ENCODE peak calls at places on chromosome 9, in nine cellular contexts. One of them, this sample, is unnamed.

GRCh38 chr9:112535811-112536210 is 49.2 kb downstream of the KIAA1958 start:
- DNase-seq in adrenal gland: no peak
- DNase-seq in HCT116: no peak
- DNase-seq in testis: no peak
- DNase-seq in ovary: no peak
- DNase-seq in stomach: no peak
- DNase-seq in IMR-90: peak; percentile 56
- DNase-seq in heart left ventricle: no peak
- DNase-seq in sigmoid colon: no peak
- DNase-seq in this sample: no peak

GRCh38 chr9:126366366-126367011 is 39.9 kb downstream of the MVB12B start:
- DNase-seq in IMR-90: no peak
- DNase-seq in heart left ventricle: peak; percentile 50
- DNase-seq in adrenal gland: no peak
- DNase-seq in testis: no peak
- DNase-seq in HCT116: no peak
- DNase-seq in sigmoid colon: peak; percentile 78
- DNase-seq in stomach: no peak
- DNase-seq in ovary: no peak
- DNase-seq in this sample: no peak

GRCh38 chr9:71112866-71113265 is 8.6 kb downstream of the TRPM3 start:
- DNase-seq in ovary: no peak
- DNase-seq in heart left ventricle: no peak
- DNase-seq in IMR-90: no peak
- DNase-seq in adrenal gland: no peak
- DNase-seq in HCT116: no peak
- DNase-seq in stomach: no peak
- DNase-seq in testis: no peak
- DNase-seq in sigmoid colon: no peak
- DNase-seq in this sample: no peak

GRCh38 chr9:74803366-74804017 is 84.2 kb downstream of the TRPM6 start:
- DNase-seq in testis: no peak
- DNase-seq in stomach: no peak
- DNase-seq in HCT116: no peak
- DNase-seq in sigmoid colon: no peak
- DNase-seq in adrenal gland: no peak
- DNase-seq in IMR-90: no peak
- DNase-seq in heart left ventricle: no peak
- DNase-seq in ovary: no peak
- DNase-seq in this sample: no peak

GRCh38 chr9:93126825-93127368 is 7.2 kb downstream of the NINJ1 start:
- DNase-seq in testis: peak; percentile 55
- DNase-seq in HCT116: no peak
- DNase-seq in heart left ventricle: no peak
- DNase-seq in adrenal gland: peak; percentile 76
- DNase-seq in sigmoid colon: peak; percentile 86
- DNase-seq in IMR-90: no peak
- DNase-seq in ovary: no peak
- DNase-seq in stomach: no peak
- DNase-seq in this sample: peak; percentile 42

GRCh38 chr9:131954299-131954698 is 125.4 kb downstream of the MED27 start:
- DNase-seq in stomach: no peak
- DNase-seq in ovary: no peak
- DNase-seq in HCT116: peak; percentile 3
- DNase-seq in adrenal gland: no peak
- DNase-seq in sigmoid colon: no peak
- DNase-seq in heart left ventricle: no peak
- DNase-seq in IMR-90: no peak
- DNase-seq in testis: no peak
- DNase-seq in this sample: no peak

GRCh38 chr9:100426194-100426531 is 780 bp upstream of the MSANTD3 start:
- DNase-seq in sigmoid colon: no peak
- DNase-seq in IMR-90: no peak
- DNase-seq in ovary: no peak
- DNase-seq in heart left ventricle: no peak
- DNase-seq in testis: no peak
- DNase-seq in adrenal gland: no peak
- DNase-seq in stomach: no peak
- DNase-seq in HCT116: no peak
- DNase-seq in this sample: no peak

GRCh38 chr9:86054695-86055094 is 44.7 kb downstream of the GOLM1 start:
- DNase-seq in adrenal gland: no peak
- DNase-seq in sigmoid colon: no peak
- DNase-seq in IMR-90: no peak
- DNase-seq in testis: no peak
- DNase-seq in stomach: no peak
- DNase-seq in HCT116: no peak
- DNase-seq in heart left ventricle: no peak
- DNase-seq in ovary: no peak
- DNase-seq in this sample: no peak

GRCh38 chr9:123697686-123698085 is 232.2 kb downstream of the DENND1A start:
- DNase-seq in testis: no peak
- DNase-seq in heart left ventricle: no peak
- DNase-seq in ovary: no peak
- DNase-seq in HCT116: no peak
- DNase-seq in sigmoid colon: no peak
- DNase-seq in stomach: no peak
- DNase-seq in IMR-90: no peak
- DNase-seq in adrenal gland: no peak
- DNase-seq in this sample: no peak

GRCh38 chr9:5557606-5558587 is 47.6 kb downstream of the PDCD1LG2 start:
- DNase-seq in adrenal gland: no peak
- DNase-seq in testis: no peak
- DNase-seq in ovary: no peak
- DNase-seq in IMR-90: no peak
- DNase-seq in sigmoid colon: no peak
- DNase-seq in heart left ventricle: peak; percentile 44
- DNase-seq in stomach: no peak
- DNase-seq in HCT116: no peak
- DNase-seq in this sample: no peak

GRCh38 chr9:101369286-101369685 is 15.5 kb downstream of the BAAT start:
- DNase-seq in ovary: no peak
- DNase-seq in IMR-90: peak; percentile 5
- DNase-seq in testis: no peak
- DNase-seq in adrenal gland: no peak
- DNase-seq in sigmoid colon: no peak
- DNase-seq in HCT116: no peak
- DNase-seq in heart left ventricle: no peak
- DNase-seq in stomach: no peak
- DNase-seq in this sample: no peak

GRCh38 chr9:104780796-104781395 is 17.0 kb downstream of the NIPSNAP3B start:
- DNase-seq in adrenal gland: no peak
- DNase-seq in stomach: no peak
- DNase-seq in heart left ventricle: no peak
- DNase-seq in testis: no peak
- DNase-seq in sigmoid colon: no peak
- DNase-seq in IMR-90: peak; percentile 32
- DNase-seq in HCT116: peak; percentile 16
- DNase-seq in ovary: no peak
- DNase-seq in this sample: no peak

DNA sequence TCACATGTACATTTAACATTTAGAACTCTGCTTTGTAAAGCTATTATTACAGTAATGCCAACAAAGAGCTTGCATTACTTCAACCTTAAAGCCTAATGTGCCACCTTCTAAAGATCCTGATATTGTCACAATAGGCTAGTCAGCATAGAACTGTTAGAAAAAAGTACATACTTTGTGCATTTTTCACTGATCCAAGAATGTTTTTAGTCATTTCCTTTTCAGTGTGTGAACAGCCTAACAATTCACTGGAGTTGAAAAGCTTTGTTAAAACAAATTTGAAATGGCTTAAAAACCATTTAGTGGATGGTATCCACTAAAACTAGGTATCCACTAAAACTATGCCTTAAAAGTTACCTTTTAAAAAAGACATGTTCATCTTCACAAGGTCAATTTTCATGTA is 4.5 kb downstream of the RPS6 start:
- DNase-seq in stomach: no peak
- DNase-seq in ovary: no peak
- DNase-seq in IMR-90: peak; percentile 58
- DNase-seq in testis: no peak
- DNase-seq in adrenal gland: no peak
- DNase-seq in heart left ventricle: no peak
- DNase-seq in sigmoid colon: no peak
- DNase-seq in HCT116: no peak
- DNase-seq in this sample: no peak
- TF ChIP-seq POLR2A in stomach: no peak
- TF ChIP-seq POLR2A in ovary: no peak
- TF ChIP-seq POLR2A in IMR-90: no peak
- TF ChIP-seq POLR2A in testis: no peak
- TF ChIP-seq POLR2A in adrenal gland: no peak
- TF ChIP-seq POLR2A in heart left ventricle: no peak
- TF ChIP-seq POLR2A in sigmoid colon: no peak
- TF ChIP-seq POLR2A in HCT116: no peak
- TF ChIP-seq POLR2A in this sample: no peak

GRCh38 chr9:115414561-115414960 is 296.6 kb upstream of the TNC start:
- DNase-seq in ovary: no peak
- DNase-seq in HCT116: no peak
- DNase-seq in sigmoid colon: no peak
- DNase-seq in heart left ventricle: no peak
- DNase-seq in adrenal gland: no peak
- DNase-seq in IMR-90: no peak
- DNase-seq in testis: no peak
- DNase-seq in stomach: no peak
- DNase-seq in this sample: no peak
- H3K36me3 ChIP-seq in ovary: no peaks in the 10 kb centered on the region
- H3K36me3 ChIP-seq in HCT116: no peaks in the 10 kb centered on the region
- H3K36me3 ChIP-seq in sigmoid colon: no peaks in the 10 kb centered on the region
- H3K36me3 ChIP-seq in heart left ventricle: no peaks in the 10 kb centered on the region
- H3K36me3 ChIP-seq in adrenal gland: no peaks in the 10 kb centered on the region
- H3K36me3 ChIP-seq in IMR-90: no peaks in the 10 kb centered on the region
- H3K36me3 ChIP-seq in testis: no peaks in the 10 kb centered on the region
- H3K36me3 ChIP-seq in stomach: no peaks in the 10 kb centered on the region
- H3K36me3 ChIP-seq in this sample: no peaks in the 10 kb centered on the region

GRCh38 chr9:130166399-130166798 is 5.8 kb upstream of the NCS1 start:
- DNase-seq in HCT116: no peak
- DNase-seq in sigmoid colon: no peak
- DNase-seq in stomach: no peak
- DNase-seq in IMR-90: no peak
- DNase-seq in heart left ventricle: no peak
- DNase-seq in adrenal gland: no peak
- DNase-seq in testis: no peak
- DNase-seq in ovary: no peak
- DNase-seq in this sample: no peak

GRCh38 chr9:130171226-130172148 is 717 bp upstream of the NCS1 start:
- DNase-seq in sigmoid colon: peak; percentile 71
- DNase-seq in heart left ventricle: no peak
- DNase-seq in stomach: no peak
- DNase-seq in IMR-90: no peak
- DNase-seq in HCT116: no peak
- DNase-seq in testis: no peak
- DNase-seq in adrenal gland: no peak
- DNase-seq in ovary: no peak
- DNase-seq in this sample: no peak

GRCh38 chr9:130172161-130172857 is at the start of gene NCS1:
- DNase-seq in stomach: peak; percentile 76
- DNase-seq in heart left ventricle: peak; percentile 72
- DNase-seq in adrenal gland: peak; percentile 85
- DNase-seq in sigmoid colon: peak; percentile 93
- DNase-seq in testis: peak; percentile 73
- DNase-seq in IMR-90: peak; percentile 61
- DNase-seq in ovary: peak; percentile 84
- DNase-seq in HCT116: peak; percentile 21
- DNase-seq in this sample: peak; percentile 21

GRCh38 chr9:130165579-130165978 is 6.6 kb upstream of the NCS1 start:
- DNase-seq in ovary: no peak
- DNase-seq in HCT116: no peak
- DNase-seq in testis: no peak
- DNase-seq in IMR-90: no peak
- DNase-seq in sigmoid colon: no peak
- DNase-seq in heart left ventricle: no peak
- DNase-seq in adrenal gland: no peak
- DNase-seq in stomach: no peak
- DNase-seq in this sample: no peak

DNA sequence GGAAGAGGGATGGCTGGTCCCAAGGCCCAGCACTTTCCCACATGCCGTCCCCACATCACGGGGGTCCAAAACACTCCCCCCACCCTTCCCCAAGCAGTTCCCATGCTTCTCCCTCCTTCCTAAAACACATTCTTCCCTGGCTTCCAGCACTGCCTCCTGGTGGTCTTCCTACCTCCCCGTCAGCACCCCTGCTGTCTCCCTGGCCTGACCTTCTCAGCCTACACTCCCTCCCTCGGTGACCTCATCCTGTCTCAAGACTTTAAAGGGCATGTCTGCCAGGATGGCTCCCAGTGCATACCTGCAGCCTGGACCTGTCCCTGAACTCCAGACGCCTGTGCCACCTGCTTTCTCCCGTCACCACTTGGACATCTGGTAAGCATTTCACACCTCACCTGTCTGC is 4.3 kb upstream of the NCS1 start:
- DNase-seq in HCT116: no peak
- DNase-seq in adrenal gland: no peak
- DNase-seq in heart left ventricle: no peak
- DNase-seq in sigmoid colon: no peak
- DNase-seq in IMR-90: no peak
- DNase-seq in stomach: no peak
- DNase-seq in ovary: no peak
- DNase-seq in testis: no peak
- DNase-seq in this sample: no peak
- TF ChIP-seq CTCF in HCT116: no peak
- TF ChIP-seq CTCF in adrenal gland: no peak
- TF ChIP-seq CTCF in heart left ventricle: no peak
- TF ChIP-seq CTCF in sigmoid colon: no peak
- TF ChIP-seq CTCF in IMR-90: no peak
- TF ChIP-seq CTCF in stomach: no peak
- TF ChIP-seq CTCF in ovary: no peak
- TF ChIP-seq CTCF in testis: no peak
- TF ChIP-seq CTCF in this sample: no peak

DNA sequence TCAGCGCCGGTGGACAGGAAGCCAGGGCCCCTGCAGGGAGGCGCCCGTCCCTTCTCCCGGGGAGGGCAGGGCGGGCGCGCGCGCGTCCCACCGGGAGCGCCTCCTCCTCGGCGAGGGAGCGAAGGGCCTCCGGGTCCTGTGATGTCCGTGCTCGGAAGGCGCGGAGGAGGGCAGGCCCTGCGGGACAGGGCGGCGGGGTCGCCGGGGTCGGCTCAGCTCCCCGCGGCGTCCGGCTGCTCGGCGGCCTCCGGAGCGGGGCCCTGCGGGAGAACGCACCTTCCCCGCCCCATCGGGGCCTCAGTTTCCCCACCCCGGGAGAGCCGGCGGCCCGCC is 328 bp downstream of the EXD3 start:
- DNase-seq in stomach: no peak
- DNase-seq in adrenal gland: no peak
- DNase-seq in testis: no peak
- DNase-seq in HCT116: no peak
- DNase-seq in sigmoid colon: peak; percentile 69
- DNase-seq in heart left ventricle: peak; percentile 66
- DNase-seq in ovary: peak; percentile 33
- DNase-seq in IMR-90: no peak
- DNase-seq in this sample: no peak
- TF ChIP-seq POLR2A in stomach: no peak
- TF ChIP-seq POLR2A in adrenal gland: no peak
- TF ChIP-seq POLR2A in testis: no peak
- TF ChIP-seq POLR2A in HCT116: no peak
- TF ChIP-seq POLR2A in sigmoid colon: no peak
- TF ChIP-seq POLR2A in heart left ventricle: no peak
- TF ChIP-seq POLR2A in ovary: no peak
- TF ChIP-seq POLR2A in IMR-90: no peak
- TF ChIP-seq POLR2A in this sample: no peak

DNA sequence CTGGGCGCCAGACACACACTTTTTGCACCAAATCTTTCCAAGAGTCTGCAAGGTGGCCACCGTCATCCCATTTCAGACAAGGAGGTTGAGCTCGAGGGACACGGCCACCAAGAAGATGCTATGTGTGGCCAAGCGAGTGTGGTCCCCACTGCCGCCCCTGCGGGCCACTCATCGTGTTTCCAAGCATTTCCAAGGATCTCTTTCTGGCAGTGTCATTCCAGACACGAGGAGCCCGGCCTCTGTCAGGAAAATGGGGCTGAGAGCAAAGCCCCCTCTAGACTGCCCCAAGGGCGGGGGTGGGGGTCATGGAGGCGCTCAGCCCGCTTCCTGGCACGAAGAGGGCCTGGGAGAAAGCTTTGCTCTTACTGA is 10.6 kb downstream of the VAV2 start:
- DNase-seq in sigmoid colon: no peak
- DNase-seq in HCT116: no peak
- DNase-seq in ovary: no peak
- DNase-seq in testis: no peak
- DNase-seq in IMR-90: no peak
- DNase-seq in adrenal gland: peak; percentile 15
- DNase-seq in heart left ventricle: no peak
- DNase-seq in stomach: no peak
- DNase-seq in this sample: no peak
- H3K36me3 ChIP-seq in sigmoid colon: no peaks in the 10 kb centered on the region
- H3K36me3 ChIP-seq in HCT116: no peaks in the 10 kb centered on the region
- H3K36me3 ChIP-seq in ovary: no peaks in the 10 kb centered on the region
- H3K36me3 ChIP-seq in testis: no peaks in the 10 kb centered on the region
- H3K36me3 ChIP-seq in IMR-90: peaks cover 1% of the 10 kb centered on the region
- H3K36me3 ChIP-seq in adrenal gland: no peaks in the 10 kb centered on the region
- H3K36me3 ChIP-seq in heart left ventricle: no peaks in the 10 kb centered on the region
- H3K36me3 ChIP-seq in stomach: no peaks in the 10 kb centered on the region
- H3K36me3 ChIP-seq in this sample: no peaks in the 10 kb centered on the region